ENCODE peak calls at places on chromosomes 16 and 17, in nine cellular contexts. J is NCI-H345; N is glutamatergic neuron; F is CD4-positive, alpha-beta T cell; E is GM12865; U is NCI-H187; M is activated gamma-delta T cell treated with Interleukin-2 at 50 U/mL for 16 hours; C is activated T-helper 1 cell treated with Interleukin-2 at 50 U/mL for 16 hours; P is iPS DF 6.9. R is an unnamed sample.

GRCh38 chr17:31721291-31722025 is 137.6 kb downstream of the COPRS start:
- DNase-seq in J (no peak), N (no peak), F (no peak), E (no peak), U (no peak), M (no peak), C (no peak), P (no peak), R (no peak)

GRCh38 chr17:31548709-31549108 is 157.2 kb downstream of the RAB11FIP4 start:
- DNase-seq in J (no peak), N (no peak), F (no peak), E (no peak), U (no peak), M (no peak), C (no peak), P (no peak), R (no peak)

GRCh38 chr17:74744714-74745547 is 3.5 kb upstream of the NHERF1 start:
- DNase-seq in J (peak), N (peak), F (peak), E (peak), U (peak), M (peak), C (peak), P (no peak), R (peak)

GRCh38 chr17:13953871-13954270 is 115.4 kb upstream of the COX10 start:
- DNase-seq in J (no peak), N (no peak), F (no peak), E (no peak), U (no peak), M (no peak), C (no peak), P (no peak), R (no peak)

GRCh38 chr17:82120148-82120547 is 22.1 kb upstream of the FASN start:
- DNase-seq in J (no peak), N (no peak), F (no peak), E (no peak), U (no peak), M (no peak), C (no peak), P (no peak), R (no peak)

GRCh38 chr16:75099738-75100615 is 16.6 kb downstream of the LDHD start:
- DNase-seq in J (no peak), N (no peak), F (no peak), E (peak), U (no peak), M (peak), C (no peak), P (no peak), R (no peak)

GRCh38 chr16:50953266-50953665 is 197.8 kb downstream of the SALL1 start:
- DNase-seq in J (no peak), N (no peak), F (no peak), E (no peak), U (no peak), M (no peak), C (no peak), P (no peak), R (no peak)

GRCh38 chr17:3845361-3845753 is 689 bp downstream of the NCBP3 start:
- DNase-seq in J (peak), N (no peak), F (no peak), E (peak), U (no peak), M (peak), C (no peak), P (no peak), R (no peak)

GRCh38 chr17:801660-802059 is 19.5 kb downstream of the MRM3 start:
- DNase-seq in J (no peak), N (no peak), F (no peak), E (no peak), U (no peak), M (no peak), C (no peak), P (no peak), R (no peak)

GRCh38 chr17:67280279-67280678 is 35.3 kb upstream of the HELZ start:
- DNase-seq in J (no peak), N (no peak), F (no peak), E (no peak), U (no peak), M (no peak), C (no peak), P (no peak), R (no peak)

GRCh38 chr16:57721356-57721755 is 14.2 kb upstream of the KATNB1 start:
- DNase-seq in J (no peak), N (no peak), F (no peak), E (no peak), U (no peak), M (no peak), C (no peak), P (no peak), R (no peak)

GRCh38 chr17:223723-224471 is 42.4 kb upstream of the DOC2B start:
- DNase-seq in J (no peak), N (no peak), F (no peak), E (no peak), U (no peak), M (no peak), C (no peak), P (no peak), R (peak)

GRCh38 chr17:81049973-81050551 is 15.1 kb downstream of the BAIAP2 start:
- DNase-seq in J (no peak), N (no peak), F (no peak), E (peak), U (no peak), M (no peak), C (no peak), P (no peak), R (peak)

GRCh38 chr16:67277294-67277998 is 1.9 kb upstream of the PLEKHG4 start:
- DNase-seq in J (no peak), N (no peak), F (no peak), E (no peak), U (no peak), M (no peak), C (no peak), P (no peak), R (peak)

GRCh38 chr16:57807968-57808528 is 5.8 kb upstream of the KIFC3 start:
- DNase-seq in J (peak), N (peak), F (peak), E (peak), U (no peak), M (peak), C (peak), P (no peak), R (peak)

GRCh38 chr17:47298712-47299111 is 25.0 kb upstream of the EFCAB13 start:
- DNase-seq in J (no peak), N (no peak), F (no peak), E (no peak), U (no peak), M (no peak), C (no peak), P (no peak), R (no peak)

GRCh38 chr17:20066253-20066652 is 57.1 kb downstream of the SPECC1 start:
- DNase-seq in J (no peak), N (no peak), F (no peak), E (no peak), U (no peak), M (no peak), C (no peak), P (no peak), R (peak)

GRCh38 chr17:74840989-74841666 is 18.6 kb downstream of the GRIN2C start:
- DNase-seq in J (no peak), N (no peak), F (no peak), E (no peak), U (no peak), M (no peak), C (no peak), P (no peak), R (peak)

GRCh38 chr17:44308865-44309264 is 464 bp downstream of the RUNDC3A start:
- DNase-seq in J (peak), N (peak), F (no peak), E (no peak), U (no peak), M (no peak), C (no peak), P (no peak), R (peak)

GRCh38 chr16:75267631-75268264 is 16.3 kb upstream of the BCAR1 start:
- DNase-seq in J (peak), N (no peak), F (no peak), E (no peak), U (peak), M (no peak), C (no peak), P (no peak), R (peak)

GRCh38 chr17:73972056-73972455 is 231.4 kb upstream of the RPL38 start:
- DNase-seq in J (no peak), N (no peak), F (no peak), E (no peak), U (no peak), M (no peak), C (no peak), P (no peak), R (no peak)

GRCh38 chr16:87918314-87918713 is 18.0 kb downstream of the CA5A start:
- DNase-seq in J (no peak), N (no peak), F (no peak), E (no peak), U (no peak), M (no peak), C (no peak), P (no peak), R (peak)

GRCh38 chr16:53784312-53784711 is 80.4 kb downstream of the FTO start:
- DNase-seq in J (no peak), N (no peak), F (no peak), E (no peak), U (no peak), M (no peak), C (no peak), P (no peak), R (no peak)

GRCh38 chr17:40190197-40191021 is 13.1 kb downstream of the RAPGEFL1 start:
- DNase-seq in J (peak), N (peak), F (peak), E (peak), U (no peak), M (peak), C (no peak), P (no peak), R (no peak)

GRCh38 chr16:61146429-61146828 is 889.8 kb downstream of the CDH8 start:
- DNase-seq in J (no peak), N (no peak), F (no peak), E (peak), U (no peak), M (no peak), C (no peak), P (no peak), R (no peak)